ENCODE peak calls at places on chromosome 16, in six cellular contexts. U is adrenal gland, H is stomach, Q is ovary, E is lower leg skin, B is uterus. O is an unnamed sample.

GRCh38 chr16:12320298-12320706 is 343.8 kb downstream of the SNX29 start:
- DNase-seq in U (no peak), H (no peak), Q (no peak), E (no peak), B (no peak), O (no peak)

GRCh38 chr16:60304725-60305124 is 1570.6 kb upstream of the GOT2 start:
- DNase-seq in U (no peak), H (no peak), Q (no peak), E (no peak), B (no peak), O (no peak)

GRCh38 chr16:56807011-56807675 is 57.9 kb upstream of the SLC12A3 start:
- DNase-seq in U (no peak), H (no peak), Q (no peak), E (no peak), B (no peak), O (no peak)

GRCh38 chr16:67236551-67237395 is 9.8 kb downstream of the TMEM208 start:
- DNase-seq in U (peak; percentile 61), H (no peak), Q (peak; percentile 70), E (no peak), B (no peak), O (peak; percentile 86)

GRCh38 chr16:50719401-50720337 is 22.2 kb upstream of the CYLD start:
- DNase-seq in U (no peak), H (peak; percentile 65), Q (no peak), E (no peak), B (no peak), O (no peak)

GRCh38 chr16:88799569-88800276 is 3.9 kb upstream of the CDT1 start:
- DNase-seq in U (no peak), H (no peak), Q (no peak), E (no peak), B (no peak), O (peak; percentile 90)

GRCh38 chr16:86985656-86986030 is 331.5 kb downstream of the C16orf95 start:
- DNase-seq in U (no peak), H (no peak), Q (no peak), E (no peak), B (no peak), O (no peak)

GRCh38 chr16:19175492-19176262 is 7.6 kb downstream of the SYT17 start:
- DNase-seq in U (peak; percentile 17), H (no peak), Q (no peak), E (no peak), B (no peak), O (no peak)

GRCh38 chr16:56011808-56012478 is 136.8 kb upstream of the CES5A start:
- DNase-seq in U (no peak), H (no peak), Q (no peak), E (no peak), B (no peak), O (no peak)

DNA sequence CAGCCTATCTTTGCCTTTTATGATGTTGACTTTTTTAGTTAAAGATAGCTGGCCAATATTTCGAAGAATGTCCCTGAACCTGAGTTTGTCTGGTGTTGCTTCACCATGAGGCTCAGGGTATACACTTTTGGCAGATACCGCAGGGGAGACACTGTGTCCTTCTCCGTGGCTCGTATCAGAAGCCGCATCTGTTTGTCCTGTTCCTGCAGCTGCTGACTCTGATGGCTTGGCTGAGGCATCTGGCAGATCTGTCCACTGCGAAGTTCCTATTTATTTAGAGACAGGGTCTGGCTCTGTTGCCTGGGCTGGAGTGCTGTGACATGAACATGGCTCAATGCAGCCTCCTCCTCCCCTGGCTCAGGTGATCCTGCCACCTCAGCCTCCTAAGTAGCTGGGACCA is 93.5 kb downstream of the CRISPLD2 start:
- DNase-seq in U (peak; percentile 85), H (no peak), Q (no peak), E (peak; percentile 81), B (peak; percentile 69), O (peak; percentile 46)
- TF ChIP-seq POLR2A in U (no peak), H (no peak), Q (no peak), E (no peak), B (no peak), O (no peak)

GRCh38 chr16:2779151-2779920 is 2.3 kb upstream of the ELOB start:
- DNase-seq in U (no peak), H (no peak), Q (no peak), E (no peak), B (peak; percentile 15), O (no peak)

GRCh38 chr16:2775765-2776499 is 1.1 kb downstream of the ELOB start:
- DNase-seq in U (no peak), H (no peak), Q (no peak), E (no peak), B (no peak), O (no peak)

GRCh38 chr16:2778692-2778958 is 1.5 kb upstream of the ELOB start:
- DNase-seq in U (no peak), H (no peak), Q (no peak), E (no peak), B (no peak), O (no peak)

GRCh38 chr16:2776500-2777139 is 460 bp downstream of the ELOB start:
- DNase-seq in U (peak; percentile 43), H (no peak), Q (no peak), E (no peak), B (peak; percentile 43), O (peak; percentile 79)

DNA sequence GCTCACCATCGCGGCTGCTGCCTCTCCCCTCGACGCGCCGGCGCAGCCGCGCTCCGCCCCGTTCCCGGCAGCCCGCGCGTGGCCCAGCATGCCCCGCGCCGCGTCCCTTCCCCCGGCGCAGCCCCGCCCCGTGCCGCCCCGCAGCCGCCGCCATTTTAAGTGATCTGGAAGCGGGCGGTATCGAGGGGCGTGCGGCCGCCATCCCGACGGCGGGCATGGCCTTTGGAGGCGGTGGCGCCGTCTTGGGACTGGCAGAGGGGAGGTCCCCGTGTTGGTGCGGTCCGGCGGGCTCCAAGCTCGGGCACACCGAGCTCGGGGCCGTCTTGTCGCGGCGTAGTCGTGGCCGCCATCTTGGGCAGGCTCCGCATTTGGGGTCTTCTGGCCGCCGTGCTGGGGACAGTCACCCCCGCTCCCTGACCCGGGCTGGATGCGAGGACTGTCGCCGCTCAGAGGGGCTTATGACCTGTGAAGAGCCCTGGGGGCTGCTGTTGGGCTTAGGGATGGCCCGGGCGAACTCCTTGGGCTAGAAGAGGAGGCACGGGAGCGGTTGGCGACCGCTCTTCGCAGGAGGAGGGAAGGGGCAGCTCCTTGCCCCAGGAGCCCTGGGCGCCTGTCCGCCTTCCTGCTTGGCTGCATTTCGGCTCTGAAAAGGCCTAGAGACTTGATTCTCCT is at the start of gene ELOB:
- DNase-seq in U (peak; percentile 90), H (peak; percentile 92), Q (peak; percentile 93), E (peak; percentile 79), B (peak; percentile 88), O (peak; percentile 90)
- TF ChIP-seq POLR2A in U (peak; percentile 59), H (no peak), Q (peak; percentile 97), E (peak; percentile 65), B (peak; percentile 59), O (peak; percentile 72)

GRCh38 chr16:1942810-1943726 is at the start of gene MSRB1:
- DNase-seq in U (peak; percentile 100), H (peak; percentile 100), Q (peak; percentile 100), E (peak; percentile 99), B (peak; percentile 99), O (peak; percentile 95)
- TF ChIP-seq POLR2A in U (peak; percentile 90), H (peak; percentile 52), Q (peak; percentile 84), E (no peak), B (peak; percentile 80), O (peak; percentile 64)

DNA sequence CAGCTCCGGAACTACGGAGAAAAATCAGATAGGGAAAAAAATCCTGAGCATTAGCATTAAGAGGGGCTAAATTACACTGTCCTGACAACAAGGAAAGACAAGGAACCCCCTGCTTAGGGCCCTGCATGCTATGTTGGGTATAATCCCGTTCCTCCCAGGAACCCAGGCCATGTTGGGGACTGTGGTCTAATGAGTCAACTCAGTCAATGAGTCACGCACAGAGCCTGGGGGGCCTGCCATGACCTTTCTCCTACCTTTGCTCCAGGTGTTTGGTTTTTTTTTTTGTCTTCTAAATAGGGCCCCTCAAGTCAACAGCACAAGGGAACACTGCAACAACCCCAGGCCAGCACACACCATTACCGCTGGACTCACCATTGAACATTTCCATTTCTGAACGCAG is 8.9 kb upstream of the ZNF200 start:
- DNase-seq in U (no peak), H (no peak), Q (no peak), E (no peak), B (no peak), O (no peak)
- TF ChIP-seq POLR2A in U (no peak), H (no peak), Q (no peak), E (no peak), B (no peak), O (no peak)

DNA sequence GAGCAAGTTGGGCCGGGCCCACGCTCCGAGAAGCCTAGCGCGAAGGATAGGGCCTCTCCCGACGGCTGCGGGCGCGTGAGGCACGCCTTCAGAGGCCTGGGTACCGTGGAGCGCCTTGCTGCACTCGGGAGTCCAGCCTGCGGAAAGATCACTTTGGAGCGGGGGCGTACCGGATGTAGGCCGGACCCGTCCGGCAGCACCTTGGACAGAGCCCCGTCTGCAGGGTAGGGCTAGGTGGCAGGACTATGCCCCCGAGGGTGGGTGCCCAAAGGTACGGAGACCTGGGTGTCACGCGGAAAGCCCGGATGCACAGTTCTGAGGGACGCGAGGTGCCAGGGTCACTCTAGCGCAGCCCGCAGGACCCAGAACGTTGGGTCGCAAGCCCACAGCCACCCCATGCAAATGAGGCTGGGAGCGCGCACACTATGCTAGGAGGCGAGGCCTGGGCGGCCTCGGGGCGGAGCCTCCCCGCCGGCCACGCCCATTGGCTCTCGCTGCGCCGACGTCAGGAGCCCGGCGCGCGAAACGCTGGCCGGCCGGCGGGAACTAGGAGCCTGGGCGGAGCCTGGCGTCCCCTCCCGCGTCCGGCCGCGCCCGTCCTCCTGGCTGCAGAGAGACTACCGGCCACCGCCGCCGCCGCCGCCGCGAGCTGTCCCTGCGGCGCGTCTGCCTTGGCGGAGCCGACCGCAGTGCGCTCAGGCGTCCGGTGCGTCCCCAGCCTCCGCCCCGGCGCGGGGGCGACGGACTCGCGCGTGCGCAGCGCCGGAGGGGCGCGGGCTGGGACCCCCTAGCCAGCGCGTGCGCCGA is at the start of gene PAQR4:
- DNase-seq in U (peak; percentile 92), H (peak; percentile 92), Q (peak; percentile 86), E (peak; percentile 73), B (peak; percentile 77), O (peak; percentile 93)
- TF ChIP-seq POLR2A in U (peak; percentile 60), H (no peak), Q (no peak), E (no peak), B (peak; percentile 42), O (no peak)

GRCh38 chr16:8885674-8886592 is 3.8 kb downstream of the LITAFD start:
- DNase-seq in U (peak; percentile 45), H (no peak), Q (peak; percentile 36), E (no peak), B (no peak), O (peak; percentile 19)
- TF ChIP-seq POLR2A in U (no peak), H (no peak), Q (no peak), E (no peak), B (no peak), O (no peak)

GRCh38 chr16:9099131-9099625 is 7.7 kb downstream of the HAPSTR1 start:
- DNase-seq in U (peak; percentile 48), H (peak; percentile 32), Q (no peak), E (no peak), B (no peak), O (no peak)
- TF ChIP-seq POLR2A in U (no peak), H (no peak), Q (no peak), E (no peak), B (no peak), O (no peak)

O was measured in erythroblast.